ENCODE peak calls at places on chromosomes 2 and 18, in ten cellular contexts. Z, S, A, F, G, P, E, V, N and Y are unnamed samples.

GRCh38 chr18:48345596-48345995 is 63.6 kb downstream of the ZBTB7C start:
- DNase-seq in Z (no peak), S (peak), A (no peak), F (no peak), G (no peak), P (no peak), E (no peak), V (peak), N (no peak), Y (peak)

GRCh38 chr18:2981212-2981728 is 31.7 kb downstream of the LPIN2 start:
- DNase-seq in Z (no peak), S (peak), A (no peak), F (no peak), G (no peak), P (no peak), E (no peak), V (peak), N (no peak), Y (no peak)

GRCh38 chr2:113113794-113114193 is 13.6 kb upstream of the IL1RN start:
- DNase-seq in Z (no peak), S (no peak), A (no peak), F (no peak), G (no peak), P (no peak), E (no peak), V (no peak), N (no peak), Y (no peak)

GRCh38 chr2:197255550-197255949 is 55.0 kb downstream of the ANKRD44 start:
- DNase-seq in Z (no peak), S (no peak), A (peak), F (peak), G (no peak), P (peak), E (peak), V (no peak), N (peak), Y (peak)

GRCh38 chr2:159090514-159091201 is 122.2 kb downstream of the TANC1 start:
- DNase-seq in Z (peak), S (no peak), A (no peak), F (no peak), G (no peak), P (no peak), E (no peak), V (peak), N (no peak), Y (no peak)

GRCh38 chr2:238745997-238746396 is 101.9 kb upstream of the TWIST2 start:
- DNase-seq in Z (no peak), S (no peak), A (no peak), F (no peak), G (no peak), P (no peak), E (no peak), V (no peak), N (no peak), Y (no peak)

GRCh38 chr2:171836151-171836910 is 57.7 kb downstream of the SLC25A12 start:
- DNase-seq in Z (no peak), S (no peak), A (no peak), F (no peak), G (no peak), P (no peak), E (no peak), V (no peak), N (no peak), Y (no peak)

GRCh38 chr2:100822587-100823248 is 2.8 kb downstream of the NPAS2 start:
- DNase-seq in Z (no peak), S (peak), A (no peak), F (no peak), G (no peak), P (no peak), E (no peak), V (no peak), N (no peak), Y (no peak)

GRCh38 chr2:144686518-144687215 is 166.7 kb upstream of the ZEB2 start:
- DNase-seq in Z (no peak), S (no peak), A (no peak), F (no peak), G (no peak), P (no peak), E (no peak), V (no peak), N (no peak), Y (peak)

GRCh38 chr2:59858540-59858939 is 694.9 kb downstream of the BCL11A start:
- DNase-seq in Z (no peak), S (no peak), A (no peak), F (no peak), G (no peak), P (no peak), E (no peak), V (no peak), N (no peak), Y (no peak)